ENCODE peak calls at places on chromosomes 16 and 17, in nine cellular contexts. One of them, this sample, is unnamed. For H3K4me1 and H3K9me3, the result is how much of the 10 kb centered on the place peaks cover.

GRCh38 chr16:73253922-73254480 is 206.1 kb upstream of the ZFHX3 start:
- DNase-seq in cardiac muscle cell: no peak
- DNase-seq in colonic mucosa: no peak
- DNase-seq in uterus: no peak
- DNase-seq in mammary epithelial cell: no peak
- DNase-seq in SK-N-SH: no peak
- DNase-seq in prostate gland: no peak
- DNase-seq in left ventricle myocardium inferior: no peak
- DNase-seq in pancreas: no peak
- DNase-seq in this sample: no peak

GRCh38 chr16:56136256-56136655 is 55.0 kb upstream of the GNAO1 start:
- DNase-seq in left ventricle myocardium inferior: no peak
- DNase-seq in prostate gland: no peak
- DNase-seq in mammary epithelial cell: no peak
- DNase-seq in pancreas: no peak
- DNase-seq in cardiac muscle cell: no peak
- DNase-seq in SK-N-SH: peak
- DNase-seq in colonic mucosa: no peak
- DNase-seq in uterus: no peak
- DNase-seq in this sample: no peak

GRCh38 chr17:16428098-16428882 is 12.9 kb downstream of the TRPV2 start:
- DNase-seq in cardiac muscle cell: peak
- DNase-seq in mammary epithelial cell: no peak
- DNase-seq in colonic mucosa: peak
- DNase-seq in prostate gland: no peak
- DNase-seq in SK-N-SH: peak
- DNase-seq in left ventricle myocardium inferior: peak
- DNase-seq in pancreas: peak
- DNase-seq in uterus: peak
- DNase-seq in this sample: no peak

GRCh38 chr16:46972429-46972970 is 974 bp downstream of the DNAJA2 start:
- DNase-seq in cardiac muscle cell: peak
- DNase-seq in SK-N-SH: peak
- DNase-seq in uterus: no peak
- DNase-seq in prostate gland: no peak
- DNase-seq in mammary epithelial cell: peak
- DNase-seq in left ventricle myocardium inferior: no peak
- DNase-seq in pancreas: no peak
- DNase-seq in colonic mucosa: no peak
- DNase-seq in this sample: peak

GRCh38 chr17:68418876-68419275 is 38.4 kb downstream of the WIPI1 start:
- DNase-seq in pancreas: no peak
- DNase-seq in colonic mucosa: no peak
- DNase-seq in uterus: no peak
- DNase-seq in cardiac muscle cell: peak
- DNase-seq in SK-N-SH: no peak
- DNase-seq in prostate gland: no peak
- DNase-seq in mammary epithelial cell: no peak
- DNase-seq in left ventricle myocardium inferior: no peak
- DNase-seq in this sample: no peak

GRCh38 chr17:19238167-19238505 is 970 bp downstream of the EPN2 start:
- DNase-seq in colonic mucosa: peak
- DNase-seq in mammary epithelial cell: peak
- DNase-seq in prostate gland: peak
- DNase-seq in cardiac muscle cell: no peak
- DNase-seq in SK-N-SH: peak
- DNase-seq in pancreas: peak
- DNase-seq in left ventricle myocardium inferior: peak
- DNase-seq in uterus: peak
- DNase-seq in this sample: no peak

GRCh38 chr16:1645914-1646525 is 32.1 kb upstream of the JPT2 start:
- DNase-seq in prostate gland: peak
- DNase-seq in cardiac muscle cell: no peak
- DNase-seq in left ventricle myocardium inferior: no peak
- DNase-seq in pancreas: no peak
- DNase-seq in SK-N-SH: no peak
- DNase-seq in colonic mucosa: no peak
- DNase-seq in mammary epithelial cell: peak
- DNase-seq in uterus: no peak
- DNase-seq in this sample: no peak

GRCh38 chr16:80260906-80261311 is 279.9 kb upstream of the DYNLRB2 start:
- DNase-seq in SK-N-SH: no peak
- DNase-seq in cardiac muscle cell: no peak
- DNase-seq in prostate gland: no peak
- DNase-seq in mammary epithelial cell: no peak
- DNase-seq in pancreas: no peak
- DNase-seq in uterus: no peak
- DNase-seq in colonic mucosa: peak
- DNase-seq in left ventricle myocardium inferior: no peak
- DNase-seq in this sample: no peak

GRCh38 chr16:55668337-55669281 is 12.8 kb downstream of the SLC6A2 start:
- DNase-seq in left ventricle myocardium inferior: no peak
- DNase-seq in cardiac muscle cell: peak
- DNase-seq in uterus: no peak
- DNase-seq in prostate gland: no peak
- DNase-seq in colonic mucosa: no peak
- DNase-seq in SK-N-SH: no peak
- DNase-seq in mammary epithelial cell: peak
- DNase-seq in pancreas: no peak
- DNase-seq in this sample: no peak

GRCh38 chr16:58960484-58960883 is 226.4 kb upstream of the GOT2 start:
- DNase-seq in cardiac muscle cell: no peak
- DNase-seq in mammary epithelial cell: no peak
- DNase-seq in pancreas: no peak
- DNase-seq in uterus: no peak
- DNase-seq in prostate gland: no peak
- DNase-seq in colonic mucosa: no peak
- DNase-seq in SK-N-SH: no peak
- DNase-seq in left ventricle myocardium inferior: no peak
- DNase-seq in this sample: no peak

GRCh38 chr16:87847785-87848675 is 21.3 kb downstream of the SLC7A5 start:
- DNase-seq in colonic mucosa: no peak
- DNase-seq in cardiac muscle cell: peak
- DNase-seq in SK-N-SH: no peak
- DNase-seq in uterus: no peak
- DNase-seq in left ventricle myocardium inferior: no peak
- DNase-seq in pancreas: peak
- DNase-seq in prostate gland: no peak
- DNase-seq in mammary epithelial cell: no peak
- DNase-seq in this sample: no peak

GRCh38 chr17:50905460-50905803 is 39.3 kb upstream of the TOB1 start:
- DNase-seq in colonic mucosa: no peak
- DNase-seq in uterus: no peak
- DNase-seq in pancreas: peak
- DNase-seq in left ventricle myocardium inferior: no peak
- DNase-seq in cardiac muscle cell: no peak
- DNase-seq in SK-N-SH: peak
- DNase-seq in mammary epithelial cell: no peak
- DNase-seq in prostate gland: no peak
- DNase-seq in this sample: no peak

GRCh38 chr17:50902768-50903353 is 36.7 kb upstream of the TOB1 start:
- DNase-seq in left ventricle myocardium inferior: no peak
- DNase-seq in colonic mucosa: no peak
- DNase-seq in cardiac muscle cell: no peak
- DNase-seq in pancreas: no peak
- DNase-seq in mammary epithelial cell: no peak
- DNase-seq in uterus: no peak
- DNase-seq in SK-N-SH: no peak
- DNase-seq in prostate gland: no peak
- DNase-seq in this sample: no peak

GRCh38 chr17:50906443-50906842 is 40.3 kb upstream of the TOB1 start:
- DNase-seq in uterus: no peak
- DNase-seq in prostate gland: no peak
- DNase-seq in left ventricle myocardium inferior: no peak
- DNase-seq in cardiac muscle cell: no peak
- DNase-seq in colonic mucosa: no peak
- DNase-seq in SK-N-SH: no peak
- DNase-seq in pancreas: no peak
- DNase-seq in mammary epithelial cell: no peak
- DNase-seq in this sample: no peak

GRCh38 chr17:50903604-50904521 is 37.7 kb upstream of the TOB1 start:
- DNase-seq in pancreas: no peak
- DNase-seq in left ventricle myocardium inferior: no peak
- DNase-seq in SK-N-SH: no peak
- DNase-seq in prostate gland: no peak
- DNase-seq in uterus: no peak
- DNase-seq in mammary epithelial cell: peak
- DNase-seq in colonic mucosa: no peak
- DNase-seq in cardiac muscle cell: peak
- DNase-seq in this sample: peak

GRCh38 chr17:50904522-50905459 is 38.6 kb upstream of the TOB1 start:
- DNase-seq in cardiac muscle cell: peak
- DNase-seq in mammary epithelial cell: no peak
- DNase-seq in left ventricle myocardium inferior: peak
- DNase-seq in pancreas: peak
- DNase-seq in prostate gland: peak
- DNase-seq in colonic mucosa: peak
- DNase-seq in uterus: peak
- DNase-seq in SK-N-SH: peak
- DNase-seq in this sample: no peak
- H3K4me1 ChIP-seq in cardiac muscle cell: half or more
- H3K4me1 ChIP-seq in mammary epithelial cell: under half
- H3K4me1 ChIP-seq in left ventricle myocardium inferior: under half
- H3K4me1 ChIP-seq in pancreas: half or more
- H3K4me1 ChIP-seq in prostate gland: under half
- H3K4me1 ChIP-seq in colonic mucosa: under half
- H3K4me1 ChIP-seq in uterus: under half
- H3K4me1 ChIP-seq in SK-N-SH: under half
- H3K4me1 ChIP-seq in this sample: half or more

DNA sequence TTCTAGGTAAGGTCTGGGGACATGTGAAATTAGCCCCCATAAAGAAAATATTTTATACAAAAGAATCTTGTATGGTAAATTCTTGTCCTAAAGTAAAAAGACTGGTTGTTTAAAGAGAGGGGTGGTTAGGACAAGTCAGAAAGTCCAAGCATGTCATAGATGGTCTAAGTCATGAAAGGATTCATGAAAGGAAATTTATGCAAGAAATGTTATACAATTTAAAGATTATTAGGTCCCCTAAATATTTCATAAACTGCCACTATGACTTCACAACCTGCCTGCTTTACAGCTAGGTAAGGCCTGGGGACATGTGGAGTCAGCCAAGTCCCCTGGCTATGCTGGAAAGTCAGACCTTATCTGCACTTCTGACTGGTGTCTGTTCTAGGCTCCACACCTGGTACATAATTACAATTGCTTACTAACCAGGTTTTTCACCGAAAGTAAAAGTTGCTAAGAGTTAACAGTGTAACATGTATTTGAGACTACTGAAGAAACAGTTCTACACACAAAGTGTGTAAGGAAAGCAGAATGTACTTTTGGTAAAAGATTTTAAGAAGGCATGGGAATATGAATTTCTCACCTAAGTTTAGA is 17.0 kb downstream of the N4BP1 start:
- DNase-seq in SK-N-SH: no peak
- DNase-seq in colonic mucosa: no peak
- DNase-seq in cardiac muscle cell: no peak
- DNase-seq in pancreas: no peak
- DNase-seq in uterus: no peak
- DNase-seq in left ventricle myocardium inferior: no peak
- DNase-seq in mammary epithelial cell: peak
- DNase-seq in prostate gland: no peak
- DNase-seq in this sample: no peak
- H3K9me3 ChIP-seq in SK-N-SH: under half
- H3K9me3 ChIP-seq in colonic mucosa: under half
- H3K9me3 ChIP-seq in cardiac muscle cell: under half
- H3K9me3 ChIP-seq in pancreas: under half
- H3K9me3 ChIP-seq in uterus: under half
- H3K9me3 ChIP-seq in left ventricle myocardium inferior: under half
- H3K9me3 ChIP-seq in mammary epithelial cell: under half
- H3K9me3 ChIP-seq in prostate gland: under half
- H3K9me3 ChIP-seq in this sample: under half

DNA sequence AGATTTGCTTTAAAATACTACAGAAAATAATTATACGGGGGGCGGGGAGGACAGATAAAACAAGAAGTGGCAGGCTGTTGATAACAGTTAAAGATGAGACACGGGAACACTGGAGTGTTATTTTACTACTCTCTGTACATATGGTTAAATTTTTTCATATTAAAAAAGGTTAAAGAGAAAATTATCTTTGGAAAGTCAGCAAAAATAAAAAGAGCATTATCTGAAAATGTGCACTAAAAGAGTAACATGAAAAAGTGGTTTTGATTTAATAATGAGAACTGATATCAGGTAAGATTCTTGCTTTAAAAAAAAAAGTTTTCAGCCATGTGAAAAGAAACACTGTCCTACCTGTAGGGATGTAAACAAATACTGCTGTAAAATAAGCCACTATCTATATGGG is 46.9 kb downstream of the ERN1 start:
- DNase-seq in prostate gland: no peak
- DNase-seq in left ventricle myocardium inferior: no peak
- DNase-seq in SK-N-SH: no peak
- DNase-seq in uterus: no peak
- DNase-seq in pancreas: no peak
- DNase-seq in mammary epithelial cell: no peak
- DNase-seq in cardiac muscle cell: no peak
- DNase-seq in colonic mucosa: no peak
- DNase-seq in this sample: no peak
- H3K27ac ChIP-seq in prostate gland: peak
- H3K27ac ChIP-seq in left ventricle myocardium inferior: no peak
- H3K27ac ChIP-seq in SK-N-SH: peak
- H3K27ac ChIP-seq in uterus: peak
- H3K27ac ChIP-seq in pancreas: peak
- H3K27ac ChIP-seq in mammary epithelial cell: peak
- H3K27ac ChIP-seq in cardiac muscle cell: no peak
- H3K27ac ChIP-seq in colonic mucosa: peak
- H3K27ac ChIP-seq in this sample: peak

DNA sequence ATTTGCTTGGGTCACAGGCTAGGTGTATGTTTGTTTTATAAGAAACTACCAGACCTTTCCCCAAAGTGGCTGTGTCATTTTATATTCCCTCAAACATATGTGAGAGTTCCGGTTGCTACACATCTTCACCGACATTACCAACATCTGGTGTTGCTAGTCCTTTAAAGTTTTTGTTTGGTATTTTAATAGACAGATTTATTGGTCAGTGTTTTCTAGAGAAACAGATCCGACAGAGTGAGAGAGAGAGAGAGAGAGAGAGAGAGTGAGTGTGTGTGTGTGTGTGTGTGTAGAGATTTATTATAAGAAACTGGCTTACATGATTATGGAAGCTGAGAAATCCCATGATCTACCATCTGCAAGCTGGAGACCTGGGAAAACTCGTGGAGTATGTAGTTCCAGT is 31.0 kb downstream of the LDHD start:
- DNase-seq in prostate gland: no peak
- DNase-seq in pancreas: no peak
- DNase-seq in left ventricle myocardium inferior: no peak
- DNase-seq in mammary epithelial cell: no peak
- DNase-seq in SK-N-SH: no peak
- DNase-seq in cardiac muscle cell: no peak
- DNase-seq in uterus: no peak
- DNase-seq in colonic mucosa: no peak
- DNase-seq in this sample: no peak
- H3K4me1 ChIP-seq in prostate gland: under half
- H3K4me1 ChIP-seq in pancreas: under half
- H3K4me1 ChIP-seq in left ventricle myocardium inferior: half or more
- H3K4me1 ChIP-seq in mammary epithelial cell: under half
- H3K4me1 ChIP-seq in SK-N-SH: under half
- H3K4me1 ChIP-seq in cardiac muscle cell: under half
- H3K4me1 ChIP-seq in uterus: under half
- H3K4me1 ChIP-seq in colonic mucosa: under half
- H3K4me1 ChIP-seq in this sample: under half